ENCODE peak calls at places on chromosomes 11 and 22, in six cellular contexts. G is stimulated activated CD4-positive, alpha-beta T cell treated with anti-CD3 and anti-CD28 coated beads, Interleukin-15, amount 100 ng/mL, for 24 hours; P is fibroblast of pulmonary artery; Z is omental fat pad; I is AG20443; J is activated T-helper 1 cell treated with anti-CD3 and anti-CD28 coated beads, Interleukin-12 subunit alpha, Interleukin-12 subunit beta, Interleukin-2, Interleukin-4 antibody, amounts not matched to agents 30 ng/mL and 10 ng/mL and 1 ng/mL, durations not matched to agents 14 hours and 24 hours and 36 hours. M is an unnamed sample.

GRCh38 chr22:20563941-20564371 is 56.5 kb downstream of the MED15 start:
- DNase-seq in Z (no peak), J (no peak), I (no peak), G (no peak), P (no peak), M (no peak)

GRCh38 chr11:100562102-100562501 is 125.0 kb upstream of the ARHGAP42 start:
- DNase-seq in P (peak), I (peak), G (no peak), J (no peak), Z (no peak), M (no peak)

GRCh38 chr22:35102663-35103062 is 36.7 kb downstream of the ISX start:
- DNase-seq in P (peak), J (no peak), I (peak), G (no peak), Z (no peak), M (no peak)

GRCh38 chr22:48517039-48518030 is 1310.3 kb downstream of the BRD1 start:
- DNase-seq in J (no peak), Z (no peak), G (no peak), I (peak), P (no peak), M (no peak)

GRCh38 chr11:43376065-43376464 is 17.3 kb downstream of the TTC17 start:
- DNase-seq in P (no peak), G (no peak), Z (no peak), J (no peak), I (no peak), M (no peak)

GRCh38 chr22:17816649-17817048 is 42.4 kb upstream of the BID start:
- DNase-seq in P (no peak), Z (no peak), G (no peak), I (no peak), J (no peak), M (no peak)

GRCh38 chr11:44007746-44008501 is 39.9 kb upstream of the ACCSL start:
- DNase-seq in J (no peak), I (no peak), Z (no peak), P (no peak), G (no peak), M (no peak)

GRCh38 chr11:86699036-86699791 is 26.8 kb upstream of the ME3 start:
- DNase-seq in G (no peak), I (no peak), P (peak), Z (no peak), J (no peak), M (no peak)

GRCh38 chr11:124863137-124863825 is 2.0 kb upstream of the ROBO3 start:
- DNase-seq in Z (no peak), P (peak), J (no peak), I (peak), G (no peak), M (no peak)

GRCh38 chr11:27619039-27619438 is 81.2 kb downstream of the BDNF start:
- DNase-seq in G (no peak), J (no peak), I (no peak), Z (no peak), P (no peak), M (no peak)

GRCh38 chr11:41003339-41003992 is 456.0 kb downstream of the LRRC4C start:
- DNase-seq in I (no peak), J (no peak), Z (no peak), G (no peak), P (no peak), M (no peak)